ENCODE peak calls at places on chromosomes 1 and 21, in five cellular contexts. H, F, V, E and M are unnamed samples.

GRCh38 chr1:31785020-31785946 is 21.1 kb upstream of the ADGRB2 start:
- DNase-seq in H (no peak), F (no peak), V (peak), E (peak), M (no peak)

GRCh38 chr1:51283977-51284376 is 46.4 kb downstream of the TTC39A start:
- DNase-seq in H (no peak), F (no peak), V (no peak), E (no peak), M (no peak)

GRCh38 chr21:34073749-34074282 is 438 bp downstream of the MRPS6 start:
- DNase-seq in H (peak), F (peak), V (peak), E (no peak), M (peak)

GRCh38 chr1:19712928-19713327 is 48.3 kb downstream of the HTR6 start:
- DNase-seq in H (no peak), F (no peak), V (no peak), E (no peak), M (no peak)

GRCh38 chr1:161839591-161839990 is 73.5 kb downstream of the ATF6 start:
- DNase-seq in H (no peak), F (no peak), V (no peak), E (peak), M (no peak)

GRCh38 chr21:42040411-42041180 is 30.4 kb upstream of the ZBTB21 start:
- DNase-seq in H (peak), F (no peak), V (peak), E (no peak), M (no peak)

GRCh38 chr1:154263465-154264332 is 8.7 kb upstream of the HAX1 start:
- DNase-seq in H (peak), F (no peak), V (no peak), E (no peak), M (no peak)

GRCh38 chr1:115969509-115969908 is 6.8 kb upstream of the SLC22A15 start:
- DNase-seq in H (no peak), F (no peak), V (no peak), E (no peak), M (no peak)

GRCh38 chr1:75969550-75969949 is 37.3 kb upstream of the ASB17 start:
- DNase-seq in H (peak), F (no peak), V (no peak), E (no peak), M (no peak)

GRCh38 chr1:164559342-164560070 is 522 bp downstream of the PBX1 start:
- DNase-seq in H (peak), F (no peak), V (peak), E (peak), M (peak)

GRCh38 chr21:43811262-43812105 is 22.1 kb downstream of the RRP1 start:
- DNase-seq in H (no peak), F (no peak), V (no peak), E (peak), M (no peak)

GRCh38 chr1:30870656-30871055 is 37.9 kb downstream of the SDC3 start:
- DNase-seq in H (no peak), F (no peak), V (no peak), E (no peak), M (no peak)

GRCh38 chr1:185480545-185480944 is 163.5 kb upstream of the IVNS1ABP start:
- DNase-seq in H (no peak), F (no peak), V (no peak), E (no peak), M (no peak)

GRCh38 chr1:110421159-110421777 is 13.8 kb upstream of the LAMTOR5 start:
- DNase-seq in H (peak), F (no peak), V (no peak), E (no peak), M (no peak)